ENCODE peak calls at places on chromosomes 16 and 17, in six cellular contexts. N, T, X, J, C and R are unnamed samples.

GRCh38 chr16:27253526-27253930 is 15.0 kb downstream of the NSMCE1 start:
- DNase-seq in X (no peak), N (peak; percentile 77), T (peak; percentile 75), C (no peak), J (no peak), R (peak; percentile 91)

GRCh38 chr17:74922172-74922571 is 883 bp downstream of the USH1G start:
- DNase-seq in J (no peak), X (no peak), N (no peak), C (no peak), T (no peak), R (no peak)

GRCh38 chr16:79081292-79082066 is 519.1 kb downstream of the MAF start:
- DNase-seq in N (no peak), J (no peak), C (no peak), X (no peak), T (no peak), R (no peak)

GRCh38 chr17:70797166-70797565 is 627.8 kb downstream of the KCNJ2 start:
- DNase-seq in T (peak; percentile 69), N (peak; percentile 65), X (no peak), C (no peak), J (no peak), R (no peak)

GRCh38 chr17:40548491-40548981 is 16.7 kb downstream of the CCR7 start:
- DNase-seq in N (no peak), J (no peak), X (no peak), T (no peak), C (no peak), R (no peak)

GRCh38 chr17:81032641-81033422 is 2.1 kb upstream of the BAIAP2 start:
- DNase-seq in J (no peak), N (no peak), C (no peak), X (no peak), T (no peak), R (no peak)

GRCh38 chr16:86082400-86083030 is 183.6 kb downstream of the IRF8 start:
- DNase-seq in J (no peak), X (no peak), C (no peak), N (no peak), T (no peak), R (no peak)

GRCh38 chr16:47045023-47045422 is 71.5 kb upstream of the DNAJA2 start:
- DNase-seq in X (no peak), J (no peak), N (peak; percentile 19), T (peak; percentile 41), C (no peak), R (no peak)

GRCh38 chr16:61836804-61837398 is 199.3 kb downstream of the CDH8 start:
- DNase-seq in C (no peak), J (no peak), N (peak; percentile 14), X (no peak), T (no peak), R (peak; percentile 50)

GRCh38 chr17:50947844-50948514 is 81.8 kb upstream of the TOB1 start:
- DNase-seq in N (no peak), J (peak; percentile 91), C (no peak), X (no peak), T (no peak), R (no peak)